ENCODE peak calls at places on chromosomes 11 and 22, in five cellular contexts. I, F, G, O and U are unnamed samples.

GRCh38 chr11:1192741-1193325 is 30.0 kb upstream of the MUC5B start:
- DNase-seq in O (no peak), F (no peak), G (no peak), I (no peak), U (peak; percentile 10)

GRCh38 chr11:68213135-68213515 is at the start of gene KMT5B:
- DNase-seq in F (no peak), I (no peak), O (no peak), G (peak; percentile 63), U (no peak)

GRCh38 chr22:49678137-49678841 is 149.4 kb downstream of the BRD1 start:
- DNase-seq in G (no peak), I (peak; percentile 48), O (no peak), F (no peak), U (no peak)

GRCh38 chr11:118194835-118195627 is 18.6 kb upstream of the SCN2B start:
- DNase-seq in G (peak; percentile 91), O (no peak), I (no peak), F (peak; percentile 72), U (no peak)

GRCh38 chr22:43826142-43827093 is 14.3 kb upstream of the EFCAB6 start:
- DNase-seq in O (no peak), I (no peak), G (no peak), F (peak; percentile 54), U (no peak)

GRCh38 chr11:43366597-43367121 is 7.9 kb downstream of the TTC17 start:
- DNase-seq in G (no peak), F (peak; percentile 69), I (no peak), O (no peak), U (no peak)

GRCh38 chr11:61375709-61376108 is 13.5 kb downstream of the TMEM138 start:
- DNase-seq in I (no peak), O (no peak), F (no peak), G (no peak), U (no peak)

GRCh38 chr11:67404515-67405195 is 772 bp downstream of the TBC1D10C start:
- DNase-seq in G (no peak), F (no peak), I (peak; percentile 75), O (no peak), U (no peak)

GRCh38 chr11:113874920-113875413 is 405 bp downstream of the USP28 start:
- DNase-seq in O (no peak), F (no peak), G (peak; percentile 45), I (no peak), U (no peak)

GRCh38 chr11:24406389-24406788 is 90.5 kb upstream of the LUZP2 start:
- DNase-seq in I (no peak), O (no peak), G (no peak), F (no peak), U (no peak)

GRCh38 chr22:24091551-24092420 is 80.7 kb downstream of the CABIN1 start:
- DNase-seq in F (no peak), O (no peak), G (no peak), I (no peak), U (no peak)

GRCh38 chr11:57638811-57639320 is 10.8 kb downstream of the YPEL4 start:
- DNase-seq in O (no peak), F (no peak), I (no peak), G (no peak), U (no peak)

GRCh38 chr11:1109101-1109917 is 34.6 kb downstream of the MUC2 start:
- DNase-seq in I (no peak), G (no peak), O (no peak), F (no peak), U (no peak)

GRCh38 chr22:24834845-24835570 is 29.0 kb downstream of the SGSM1 start:
- DNase-seq in I (no peak), G (peak; percentile 38), F (no peak), O (no peak), U (no peak)

GRCh38 chr11:35012467-35013191 is 96.2 kb downstream of the PDHX start:
- DNase-seq in F (no peak), G (no peak), I (no peak), O (no peak), U (no peak)

GRCh38 chr22:37222440-37222971 is 10.2 kb upstream of the SSTR3 start:
- DNase-seq in O (no peak), F (no peak), G (no peak), I (peak; percentile 79), U (no peak)

GRCh38 chr11:76742912-76743311 is 40.2 kb upstream of the TSKU start:
- DNase-seq in I (no peak), F (peak; percentile 28), O (no peak), G (no peak), U (no peak)

GRCh38 chr11:35106595-35106994 is 32.4 kb upstream of the CD44 start:
- DNase-seq in I (no peak), O (no peak), G (no peak), F (no peak), U (no peak)

GRCh38 chr11:98601181-98601773 is 419.5 kb upstream of the CNTN5 start:
- DNase-seq in I (no peak), G (no peak), O (no peak), F (no peak), U (no peak)

GRCh38 chr22:23431337-23432072 is 148.6 kb downstream of the IGLL1 start:
- DNase-seq in F (no peak), G (no peak), O (no peak), I (no peak), U (no peak)

GRCh38 chr11:75968021-75968685 is 153.1 kb downstream of the UVRAG start:
- DNase-seq in F (peak; percentile 13), G (no peak), O (no peak), I (no peak), U (no peak)

GRCh38 chr11:3939211-3939610 is 83.7 kb downstream of the STIM1 start:
- DNase-seq in G (no peak), I (no peak), F (peak; percentile 92), O (no peak), U (no peak)

GRCh38 chr11:46977038-46977818 is 40.7 kb downstream of the CSTPP1 start:
- DNase-seq in G (no peak), I (no peak), O (no peak), F (no peak), U (no peak)

GRCh38 chr11:1198766-1199688 is 23.8 kb upstream of the MUC5B start:
- DNase-seq in O (no peak), F (no peak), I (no peak), G (no peak), U (peak; percentile 9)

GRCh38 chr11:66268953-66269906 is 791 bp downstream of the RAB1B start:
- DNase-seq in F (peak; percentile 72), G (no peak), O (no peak), I (no peak), U (peak; percentile 75)

GRCh38 chr11:21514298-21514697 is 678.6 kb upstream of the ANO5 start:
- DNase-seq in G (no peak), O (no peak), F (no peak), I (no peak), U (no peak)

GRCh38 chr11:119790476-119790875 is 61.5 kb upstream of the NECTIN1 start:
- DNase-seq in F (no peak), I (no peak), O (no peak), G (no peak), U (no peak)

GRCh38 chr11:60875366-60875720 is 8.0 kb downstream of the ZP1 start:
- DNase-seq in F (no peak), I (no peak), O (no peak), G (no peak), U (no peak)